ENCODE peak calls at places on chromosomes 5 and 9, in four cellular contexts. O is activated T-helper 9 cell treated with anti-CD3 and anti-CD28 coated beads, Interleukin-2, amount 50 U/mL, for 16 hours; W is ELF-1; Y is PC-3. H is an unnamed sample.

GRCh38 chr9:108662090-108662875 is 193.5 kb downstream of the ACTL7B start:
- DNase-seq in O (no peak), W (no peak), Y (no peak), H (no peak)

GRCh38 chr9:128285033-128285784 is 9.1 kb downstream of the SWI5 start:
- DNase-seq in O (no peak), W (no peak), Y (no peak), H (no peak)

GRCh38 chr9:111854799-111855198 is 41.8 kb upstream of the UGCG start:
- DNase-seq in O (no peak), W (no peak), Y (no peak), H (no peak)

GRCh38 chr5:84249918-84250635 is 134.6 kb downstream of the EDIL3 start:
- DNase-seq in O (no peak), W (peak), Y (peak), H (no peak)

GRCh38 chr9:19629506-19629905 is 159.3 kb downstream of the SLC24A2 start:
- DNase-seq in O (no peak), W (no peak), Y (no peak), H (no peak)

GRCh38 chr9:6680797-6681146 is 35.2 kb upstream of the GLDC start:
- DNase-seq in O (peak), W (no peak), Y (peak), H (no peak)

GRCh38 chr9:7554699-7555098 is 244.9 kb downstream of the DMAC1 start:
- DNase-seq in O (no peak), W (no peak), Y (no peak), H (no peak)

GRCh38 chr5:58544195-58544594 is 38.7 kb upstream of the RAB3C start:
- DNase-seq in O (no peak), W (no peak), Y (no peak), H (no peak)

GRCh38 chr9:134434896-134435506 is 108.7 kb downstream of the RXRA start:
- DNase-seq in O (no peak), W (peak), Y (peak), H (no peak)

GRCh38 chr9:95778957-95779356 is 96.5 kb upstream of the ERCC6L2 start:
- DNase-seq in O (no peak), W (no peak), Y (no peak), H (no peak)

GRCh38 chr5:112119969-112120368 is 299.1 kb downstream of the EPB41L4A start:
- DNase-seq in O (no peak), W (no peak), Y (no peak), H (no peak)

GRCh38 chr5:176740131-176740701 is 70.1 kb upstream of the UNC5A start:
- DNase-seq in O (no peak), W (peak), Y (no peak), H (peak)

GRCh38 chr5:158951951-158952545 is 147.7 kb downstream of the EBF1 start:
- DNase-seq in O (no peak), W (peak), Y (no peak), H (peak)

GRCh38 chr5:40679998-40680681 is 425 bp downstream of the PTGER4 start:
- DNase-seq in O (no peak), W (no peak), Y (peak), H (peak)

GRCh38 chr5:107533946-107534876 is 136.5 kb downstream of the EFNA5 start:
- DNase-seq in O (no peak), W (no peak), Y (no peak), H (no peak)

GRCh38 chr9:94894111-94894699 is 167.7 kb downstream of the AOPEP start:
- DNase-seq in O (no peak), W (no peak), Y (no peak), H (no peak)

GRCh38 chr5:36047375-36048160 is 19.1 kb downstream of the UGT3A2 start:
- DNase-seq in O (no peak), W (no peak), Y (no peak), H (no peak)

GRCh38 chr9:3497406-3497805 is 28.4 kb downstream of the RFX3 start:
- DNase-seq in O (no peak), W (no peak), Y (no peak), H (no peak)

GRCh38 chr9:106467847-106468163 is 395.2 kb upstream of the ZNF462 start:
- DNase-seq in O (no peak), W (no peak), Y (no peak), H (no peak)

GRCh38 chr9:131407717-131408195 is 13.9 kb downstream of the PRRC2B start:
- DNase-seq in O (no peak), W (peak), Y (no peak), H (peak)

GRCh38 chr9:73009649-73010288 is 56.9 kb upstream of the ALDH1A1 start:
- DNase-seq in O (no peak), W (peak), Y (no peak), H (peak)

GRCh38 chr5:71974165-71974564 is 133.1 kb upstream of the MAP1B start:
- DNase-seq in O (no peak), W (no peak), Y (no peak), H (no peak)

GRCh38 chr5:172412724-172413260 is 41.5 kb downstream of the SH3PXD2B start:
- DNase-seq in O (no peak), W (peak), Y (peak), H (no peak)

GRCh38 chr5:5886812-5887486 is 464.5 kb downstream of the ICE1 start:
- DNase-seq in O (no peak), W (peak), Y (peak), H (peak)

GRCh38 chr5:117182104-117182503 is 607.5 kb upstream of the SEMA6A start:
- DNase-seq in O (no peak), W (no peak), Y (no peak), H (no peak)

GRCh38 chr9:116000748-116001329 is 152.8 kb upstream of the PAPPA start:
- DNase-seq in O (no peak), W (peak), Y (peak), H (peak)

GRCh38 chr5:132747064-132747692 is at the start of gene CCNI2:
- DNase-seq in O (peak), W (peak), Y (no peak), H (peak)

GRCh38 chr9:93183663-93184438 is at the start of gene WNK2:
- DNase-seq in O (peak), W (peak), Y (peak), H (peak)

GRCh38 chr5:66558562-66558961 is 37.6 kb upstream of the MAST4 start:
- DNase-seq in O (no peak), W (no peak), Y (no peak), H (no peak)

GRCh38 chr5:36751881-36752280 is 124.7 kb upstream of the NIPBL start:
- DNase-seq in O (no peak), W (no peak), Y (peak), H (peak)

GRCh38 chr5:95432779-95433178 is 41.6 kb downstream of the FAM81B start:
- DNase-seq in O (no peak), W (no peak), Y (no peak), H (no peak)

GRCh38 chr9:135394131-135394530 is 85.5 kb upstream of the PPP1R26 start:
- DNase-seq in O (no peak), W (no peak), Y (no peak), H (no peak)

GRCh38 chr9:98302938-98303337 is 47.5 kb upstream of the TBC1D2 start:
- DNase-seq in O (no peak), W (no peak), Y (no peak), H (no peak)

GRCh38 chr9:109473329-109473728 is 24.8 kb downstream of the PTPN3 start:
- DNase-seq in O (no peak), W (no peak), Y (no peak), H (no peak)

GRCh38 chr5:173197375-173197891 is 37.6 kb downstream of the NKX2-5 start:
- DNase-seq in O (no peak), W (no peak), Y (no peak), H (no peak)

GRCh38 chr5:174690256-174690655 is 34.1 kb upstream of the MSX2 start:
- DNase-seq in O (no peak), W (peak), Y (peak), H (peak)

GRCh38 chr9:6229604-6230003 is 14.0 kb downstream of the IL33 start:
- DNase-seq in O (no peak), W (no peak), Y (peak), H (no peak)

GRCh38 chr9:98375138-98375726 is 119.8 kb upstream of the TBC1D2 start:
- DNase-seq in O (no peak), W (no peak), Y (peak), H (no peak)

H was measured in H9.